ENCODE peak calls at places on chromosome 13, in six cellular contexts. One of them, this sample, is unnamed.

GRCh38 chr13:51534075-51534817 is 50.0 kb upstream of the WDFY2 start:
- DNase-seq in NB4: peak
- DNase-seq in astrocyte of the spinal cord: no peak
- DNase-seq in IMR-90: no peak
- DNase-seq in tibial artery: no peak
- DNase-seq in GM23338: no peak
- DNase-seq in this sample: no peak

GRCh38 chr13:43159007-43159406 is 135.6 kb downstream of the DNAJC15 start:
- DNase-seq in IMR-90: peak
- DNase-seq in tibial artery: no peak
- DNase-seq in GM23338: peak
- DNase-seq in astrocyte of the spinal cord: peak
- DNase-seq in NB4: no peak
- DNase-seq in this sample: peak

GRCh38 chr13:51518847-51519246 is 65.4 kb upstream of the WDFY2 start:
- DNase-seq in GM23338: no peak
- DNase-seq in astrocyte of the spinal cord: no peak
- DNase-seq in tibial artery: no peak
- DNase-seq in IMR-90: peak
- DNase-seq in NB4: peak
- DNase-seq in this sample: no peak

GRCh38 chr13:99977912-99978780 is 3.4 kb upstream of the ZIC2 start:
- DNase-seq in tibial artery: no peak
- DNase-seq in astrocyte of the spinal cord: peak
- DNase-seq in GM23338: peak
- DNase-seq in IMR-90: no peak
- DNase-seq in NB4: peak
- DNase-seq in this sample: no peak

GRCh38 chr13:30042891-30043630 is 192.6 kb upstream of the UBL3 start:
- DNase-seq in NB4: no peak
- DNase-seq in GM23338: no peak
- DNase-seq in tibial artery: no peak
- DNase-seq in IMR-90: no peak
- DNase-seq in astrocyte of the spinal cord: no peak
- DNase-seq in this sample: no peak

GRCh38 chr13:97068146-97068545 is 73.9 kb upstream of the OXGR1 start:
- DNase-seq in GM23338: peak
- DNase-seq in IMR-90: peak
- DNase-seq in astrocyte of the spinal cord: peak
- DNase-seq in tibial artery: no peak
- DNase-seq in NB4: no peak
- DNase-seq in this sample: no peak

GRCh38 chr13:27354379-27354778 is 70.0 kb upstream of the GTF3A start:
- DNase-seq in NB4: no peak
- DNase-seq in GM23338: no peak
- DNase-seq in tibial artery: no peak
- DNase-seq in IMR-90: peak
- DNase-seq in astrocyte of the spinal cord: peak
- DNase-seq in this sample: no peak

GRCh38 chr13:111967572-111968201 is 99.3 kb upstream of the SOX1 start:
- DNase-seq in tibial artery: no peak
- DNase-seq in GM23338: no peak
- DNase-seq in IMR-90: no peak
- DNase-seq in NB4: no peak
- DNase-seq in astrocyte of the spinal cord: no peak
- DNase-seq in this sample: no peak

GRCh38 chr13:25181597-25181996 is 9.5 kb upstream of the AMER2 start:
- DNase-seq in GM23338: no peak
- DNase-seq in NB4: no peak
- DNase-seq in IMR-90: no peak
- DNase-seq in tibial artery: no peak
- DNase-seq in astrocyte of the spinal cord: no peak
- DNase-seq in this sample: no peak

GRCh38 chr13:44703371-44703770 is 127.2 kb upstream of the TSC22D1 start:
- DNase-seq in NB4: no peak
- DNase-seq in tibial artery: no peak
- DNase-seq in IMR-90: peak
- DNase-seq in GM23338: no peak
- DNase-seq in astrocyte of the spinal cord: peak
- DNase-seq in this sample: peak

GRCh38 chr13:98289339-98289935 is 112.4 kb upstream of the RNF113B start:
- DNase-seq in GM23338: no peak
- DNase-seq in IMR-90: no peak
- DNase-seq in tibial artery: no peak
- DNase-seq in astrocyte of the spinal cord: no peak
- DNase-seq in NB4: no peak
- DNase-seq in this sample: no peak

GRCh38 chr13:33678906-33679657 is 138.9 kb upstream of the RFC3 start:
- DNase-seq in tibial artery: no peak
- DNase-seq in NB4: no peak
- DNase-seq in IMR-90: peak
- DNase-seq in astrocyte of the spinal cord: peak
- DNase-seq in GM23338: peak
- DNase-seq in this sample: no peak

GRCh38 chr13:113939129-113939904 is 34.6 kb downstream of the C13orf46 start:
- DNase-seq in GM23338: no peak
- DNase-seq in IMR-90: no peak
- DNase-seq in astrocyte of the spinal cord: no peak
- DNase-seq in NB4: no peak
- DNase-seq in tibial artery: no peak
- DNase-seq in this sample: no peak

GRCh38 chr13:112905086-112905485 is 63.9 kb upstream of the MCF2L start:
- DNase-seq in astrocyte of the spinal cord: no peak
- DNase-seq in tibial artery: no peak
- DNase-seq in IMR-90: no peak
- DNase-seq in GM23338: no peak
- DNase-seq in NB4: no peak
- DNase-seq in this sample: no peak

GRCh38 chr13:40464991-40465390 is 201.4 kb downstream of the FOXO1 start:
- DNase-seq in IMR-90: no peak
- DNase-seq in tibial artery: no peak
- DNase-seq in GM23338: no peak
- DNase-seq in NB4: no peak
- DNase-seq in astrocyte of the spinal cord: no peak
- DNase-seq in this sample: no peak

GRCh38 chr13:96984061-96984508 is 10.2 kb downstream of the OXGR1 start:
- DNase-seq in tibial artery: no peak
- DNase-seq in GM23338: peak
- DNase-seq in astrocyte of the spinal cord: no peak
- DNase-seq in NB4: no peak
- DNase-seq in IMR-90: no peak
- DNase-seq in this sample: no peak

GRCh38 chr13:106635616-106636015 is 67.7 kb upstream of the ARGLU1 start:
- DNase-seq in GM23338: no peak
- DNase-seq in NB4: no peak
- DNase-seq in IMR-90: no peak
- DNase-seq in astrocyte of the spinal cord: no peak
- DNase-seq in tibial artery: no peak
- DNase-seq in this sample: no peak

GRCh38 chr13:73870036-73870741 is 264.0 kb downstream of the KLF12 start:
- DNase-seq in IMR-90: peak
- DNase-seq in GM23338: no peak
- DNase-seq in tibial artery: no peak
- DNase-seq in astrocyte of the spinal cord: peak
- DNase-seq in NB4: no peak
- DNase-seq in this sample: peak

GRCh38 chr13:53672005-53672404 is 643.4 kb downstream of the OLFM4 start:
- DNase-seq in tibial artery: no peak
- DNase-seq in NB4: no peak
- DNase-seq in astrocyte of the spinal cord: no peak
- DNase-seq in IMR-90: no peak
- DNase-seq in GM23338: no peak
- DNase-seq in this sample: no peak

DNA sequence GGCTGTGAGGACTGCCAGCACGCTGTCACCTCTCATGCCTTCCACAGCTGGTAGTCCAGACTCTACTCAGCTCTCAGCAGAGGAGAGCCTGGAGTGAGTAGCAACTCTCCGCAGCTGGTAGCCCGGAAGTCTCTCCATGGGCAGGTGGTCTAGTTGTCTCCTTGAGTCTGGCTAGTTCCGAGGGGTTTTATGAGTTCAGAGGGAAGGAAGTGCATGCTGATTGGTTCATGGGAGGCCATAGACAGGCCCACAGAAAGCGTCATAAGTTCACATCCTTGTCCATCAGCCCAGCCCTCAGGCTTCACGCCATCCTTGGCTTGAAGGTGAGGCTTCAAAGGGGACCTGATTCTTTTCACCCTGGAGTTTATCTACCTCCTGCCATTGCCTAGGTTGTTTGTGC is 2662.4 kb upstream of the PCDH20 start:
- DNase-seq in tibial artery: no peak
- DNase-seq in IMR-90: no peak
- DNase-seq in GM23338: no peak
- DNase-seq in astrocyte of the spinal cord: no peak
- DNase-seq in NB4: no peak
- DNase-seq in this sample: no peak
- H3K4me3 ChIP-seq in tibial artery: no peak
- H3K4me3 ChIP-seq in IMR-90: no peak
- H3K4me3 ChIP-seq in GM23338: no peak
- H3K4me3 ChIP-seq in astrocyte of the spinal cord: no peak
- H3K4me3 ChIP-seq in NB4: no peak
- H3K4me3 ChIP-seq in this sample: no peak

DNA sequence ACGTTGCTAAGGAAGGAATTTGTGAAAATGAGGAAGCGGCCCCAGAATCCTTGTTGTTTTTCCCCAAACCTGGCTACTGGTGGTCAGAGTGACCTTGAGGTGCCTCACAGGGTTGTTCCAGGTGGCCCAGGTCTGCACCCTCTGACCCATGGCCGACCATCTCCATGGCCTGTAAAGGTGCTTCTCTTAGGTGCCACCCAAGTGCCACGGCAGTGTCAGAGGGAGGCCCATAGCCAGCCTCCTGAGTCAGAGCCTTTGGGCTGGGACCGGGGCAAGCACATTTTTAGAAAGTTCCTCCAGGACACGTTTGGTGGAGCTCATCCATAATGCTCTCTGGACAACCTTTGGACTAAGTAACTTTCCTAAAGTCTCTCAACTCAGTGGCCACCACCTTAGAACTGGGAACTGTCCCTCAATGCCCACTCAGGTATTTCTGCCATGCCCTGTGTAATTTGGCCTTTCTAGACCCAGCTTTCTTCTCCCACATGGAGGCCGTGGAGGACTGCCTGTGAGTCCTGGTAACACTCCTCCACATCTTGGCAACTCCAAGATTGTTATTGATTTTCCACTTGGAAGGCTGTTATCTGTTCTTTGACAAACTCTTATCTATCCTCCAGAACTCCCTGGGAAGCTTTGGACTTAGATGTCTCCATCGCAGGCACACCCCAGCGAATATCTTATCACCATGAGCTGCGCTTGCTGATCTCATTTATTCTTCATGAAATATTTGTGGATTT is 84.1 kb upstream of the IRS2 start:
- DNase-seq in tibial artery: no peak
- DNase-seq in NB4: no peak
- DNase-seq in IMR-90: no peak
- DNase-seq in GM23338: no peak
- DNase-seq in astrocyte of the spinal cord: no peak
- DNase-seq in this sample: no peak
- H3K4me3 ChIP-seq in tibial artery: peak
- H3K4me3 ChIP-seq in NB4: no peak
- H3K4me3 ChIP-seq in IMR-90: no peak
- H3K4me3 ChIP-seq in GM23338: no peak
- H3K4me3 ChIP-seq in astrocyte of the spinal cord: peak
- H3K4me3 ChIP-seq in this sample: no peak

DNA sequence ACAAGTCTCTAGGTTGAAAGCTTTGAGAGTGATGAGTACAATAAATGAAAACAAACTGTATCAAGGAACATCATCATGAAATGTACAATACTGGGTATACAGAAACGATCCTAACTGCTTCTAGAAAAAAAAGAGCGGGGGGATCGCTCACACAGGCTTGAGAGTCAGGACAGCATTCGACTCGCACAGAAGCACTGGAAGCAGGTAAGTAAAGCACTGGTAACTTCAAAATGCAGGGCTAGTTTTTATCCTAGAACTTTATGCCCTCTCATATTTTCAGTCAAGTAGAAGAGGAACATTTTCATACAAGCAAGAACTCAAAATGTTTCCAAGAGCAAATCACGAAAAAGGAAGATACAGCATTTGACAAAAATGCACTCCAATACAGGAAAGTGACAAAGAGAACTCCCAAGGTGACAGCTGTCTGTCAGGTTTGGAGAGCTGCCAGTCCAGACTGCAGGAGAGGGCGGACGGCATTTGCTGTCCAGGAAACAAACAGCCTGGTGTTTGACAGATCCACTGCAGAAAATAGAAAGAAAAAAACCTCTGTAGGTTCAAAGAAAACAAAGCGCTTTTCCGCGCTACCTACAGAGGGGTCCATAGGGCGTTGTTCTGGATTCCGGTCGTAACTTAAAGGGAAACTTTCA is 58.2 kb upstream of the XPO4 start:
- DNase-seq in GM23338: no peak
- DNase-seq in NB4: peak
- DNase-seq in IMR-90: no peak
- DNase-seq in tibial artery: no peak
- DNase-seq in astrocyte of the spinal cord: no peak
- DNase-seq in this sample: no peak
- H3K4me3 ChIP-seq in GM23338: no peak
- H3K4me3 ChIP-seq in NB4: peak
- H3K4me3 ChIP-seq in IMR-90: no peak
- H3K4me3 ChIP-seq in tibial artery: no peak
- H3K4me3 ChIP-seq in astrocyte of the spinal cord: no peak
- H3K4me3 ChIP-seq in this sample: no peak

GRCh38 chr13:28429096-28429495 is 65.8 kb downstream of the FLT1 start:
- DNase-seq in tibial artery: no peak
- DNase-seq in GM23338: peak
- DNase-seq in astrocyte of the spinal cord: no peak
- DNase-seq in IMR-90: no peak
- DNase-seq in NB4: no peak
- DNase-seq in this sample: no peak
- H3K4me3 ChIP-seq in tibial artery: no peak
- H3K4me3 ChIP-seq in GM23338: peak
- H3K4me3 ChIP-seq in astrocyte of the spinal cord: no peak
- H3K4me3 ChIP-seq in IMR-90: no peak
- H3K4me3 ChIP-seq in NB4: no peak
- H3K4me3 ChIP-seq in this sample: no peak

GRCh38 chr13:22933571-22934181 is 247.1 kb upstream of the SGCG start:
- DNase-seq in tibial artery: no peak
- DNase-seq in GM23338: no peak
- DNase-seq in NB4: no peak
- DNase-seq in IMR-90: no peak
- DNase-seq in astrocyte of the spinal cord: no peak
- DNase-seq in this sample: no peak
- H3K4me3 ChIP-seq in tibial artery: no peak
- H3K4me3 ChIP-seq in GM23338: no peak
- H3K4me3 ChIP-seq in NB4: no peak
- H3K4me3 ChIP-seq in IMR-90: no peak
- H3K4me3 ChIP-seq in astrocyte of the spinal cord: no peak
- H3K4me3 ChIP-seq in this sample: no peak

GRCh38 chr13:49938274-49938673 is 2.1 kb upstream of the SPRYD7 start:
- DNase-seq in astrocyte of the spinal cord: no peak
- DNase-seq in IMR-90: no peak
- DNase-seq in NB4: peak
- DNase-seq in tibial artery: no peak
- DNase-seq in GM23338: no peak
- DNase-seq in this sample: no peak
- H3K4me3 ChIP-seq in astrocyte of the spinal cord: no peak
- H3K4me3 ChIP-seq in IMR-90: no peak
- H3K4me3 ChIP-seq in NB4: no peak
- H3K4me3 ChIP-seq in tibial artery: no peak
- H3K4me3 ChIP-seq in GM23338: no peak
- H3K4me3 ChIP-seq in this sample: no peak